ENCODE peak calls at places on chromosomes 1 and 21, in six cellular contexts. One of them, this sample, is unnamed.

GRCh38 chr1:232558974-232559373 is 71.0 kb downstream of the SIPA1L2 start:
- DNase-seq in prostate gland: no peak
- DNase-seq in stomach: no peak
- DNase-seq in endothelial cell of umbilical vein: peak; percentile 78
- DNase-seq in spleen: no peak
- DNase-seq in suprapubic skin: no peak
- DNase-seq in this sample: no peak

GRCh38 chr21:26756491-26757159 is 88.6 kb downstream of the ADAMTS1 start:
- DNase-seq in stomach: no peak
- DNase-seq in suprapubic skin: no peak
- DNase-seq in prostate gland: no peak
- DNase-seq in spleen: no peak
- DNase-seq in endothelial cell of umbilical vein: no peak
- DNase-seq in this sample: no peak

GRCh38 chr1:74161494-74161893 is 36.5 kb downstream of the LRRIQ3 start:
- DNase-seq in endothelial cell of umbilical vein: no peak
- DNase-seq in prostate gland: no peak
- DNase-seq in spleen: no peak
- DNase-seq in stomach: no peak
- DNase-seq in suprapubic skin: no peak
- DNase-seq in this sample: no peak

GRCh38 chr21:41612674-41613250 is 104.8 kb upstream of the TMPRSS2 start:
- DNase-seq in endothelial cell of umbilical vein: no peak
- DNase-seq in spleen: no peak
- DNase-seq in prostate gland: peak; percentile 93
- DNase-seq in suprapubic skin: peak; percentile 93
- DNase-seq in stomach: peak; percentile 65
- DNase-seq in this sample: peak; percentile 97

GRCh38 chr1:244302889-244303609 is 148.7 kb downstream of the ADSS2 start:
- DNase-seq in prostate gland: no peak
- DNase-seq in suprapubic skin: no peak
- DNase-seq in endothelial cell of umbilical vein: peak; percentile 53
- DNase-seq in stomach: no peak
- DNase-seq in spleen: no peak
- DNase-seq in this sample: no peak

GRCh38 chr1:109794319-109795132 is 30.8 kb upstream of the EPS8L3 start:
- DNase-seq in endothelial cell of umbilical vein: no peak
- DNase-seq in stomach: peak; percentile 47
- DNase-seq in spleen: no peak
- DNase-seq in prostate gland: no peak
- DNase-seq in suprapubic skin: peak; percentile 69
- DNase-seq in this sample: no peak

GRCh38 chr1:117147341-117147831 is 25.8 kb upstream of the TRIM45 start:
- DNase-seq in prostate gland: no peak
- DNase-seq in suprapubic skin: no peak
- DNase-seq in endothelial cell of umbilical vein: no peak
- DNase-seq in stomach: no peak
- DNase-seq in spleen: no peak
- DNase-seq in this sample: no peak

GRCh38 chr1:1428174-1428573 is 7.1 kb upstream of the ANKRD65 start:
- DNase-seq in suprapubic skin: no peak
- DNase-seq in endothelial cell of umbilical vein: no peak
- DNase-seq in stomach: no peak
- DNase-seq in prostate gland: no peak
- DNase-seq in spleen: peak; percentile 49
- DNase-seq in this sample: no peak

GRCh38 chr1:42439940-42440339 is 15.9 kb downstream of the ZMYND12 start:
- DNase-seq in prostate gland: no peak
- DNase-seq in spleen: no peak
- DNase-seq in stomach: no peak
- DNase-seq in endothelial cell of umbilical vein: peak; percentile 80
- DNase-seq in suprapubic skin: no peak
- DNase-seq in this sample: no peak

GRCh38 chr21:23401278-23401677 is 2206.0 kb downstream of the MRPL39 start:
- DNase-seq in prostate gland: no peak
- DNase-seq in suprapubic skin: no peak
- DNase-seq in stomach: no peak
- DNase-seq in endothelial cell of umbilical vein: peak; percentile 51
- DNase-seq in spleen: no peak
- DNase-seq in this sample: no peak

GRCh38 chr1:206725053-206725963 is 40.6 kb downstream of the MAPKAPK2 start:
- DNase-seq in endothelial cell of umbilical vein: peak; percentile 31
- DNase-seq in spleen: no peak
- DNase-seq in prostate gland: no peak
- DNase-seq in suprapubic skin: no peak
- DNase-seq in stomach: peak; percentile 53
- DNase-seq in this sample: no peak

GRCh38 chr1:212613440-212614335 is 5.1 kb downstream of the ATF3 start:
- DNase-seq in stomach: no peak
- DNase-seq in prostate gland: no peak
- DNase-seq in endothelial cell of umbilical vein: no peak
- DNase-seq in spleen: no peak
- DNase-seq in suprapubic skin: no peak
- DNase-seq in this sample: no peak

GRCh38 chr1:47722101-47722500 is 275.1 kb downstream of the TRABD2B start:
- DNase-seq in suprapubic skin: no peak
- DNase-seq in stomach: no peak
- DNase-seq in endothelial cell of umbilical vein: no peak
- DNase-seq in spleen: no peak
- DNase-seq in prostate gland: no peak
- DNase-seq in this sample: no peak

GRCh38 chr1:57158660-57159059 is 192.8 kb upstream of the C8B start:
- DNase-seq in stomach: no peak
- DNase-seq in suprapubic skin: no peak
- DNase-seq in prostate gland: no peak
- DNase-seq in spleen: no peak
- DNase-seq in endothelial cell of umbilical vein: no peak
- DNase-seq in this sample: no peak

GRCh38 chr1:30801826-30802198 is 44.2 kb upstream of the LAPTM5 start:
- DNase-seq in endothelial cell of umbilical vein: peak; percentile 59
- DNase-seq in stomach: peak; percentile 89
- DNase-seq in suprapubic skin: peak; percentile 94
- DNase-seq in spleen: peak; percentile 93
- DNase-seq in prostate gland: peak; percentile 73
- DNase-seq in this sample: no peak

GRCh38 chr1:207181838-207182237 is 77.8 kb downstream of the C4BPA start:
- DNase-seq in spleen: no peak
- DNase-seq in prostate gland: no peak
- DNase-seq in suprapubic skin: no peak
- DNase-seq in endothelial cell of umbilical vein: peak; percentile 23
- DNase-seq in stomach: no peak
- DNase-seq in this sample: no peak

GRCh38 chr1:226027861-226028260 is 28.7 kb upstream of the SDE2 start:
- DNase-seq in stomach: peak; percentile 29
- DNase-seq in spleen: no peak
- DNase-seq in prostate gland: no peak
- DNase-seq in endothelial cell of umbilical vein: no peak
- DNase-seq in suprapubic skin: no peak
- DNase-seq in this sample: no peak

GRCh38 chr1:50354813-50355212 is 68.4 kb downstream of the DMRTA2 start:
- DNase-seq in spleen: no peak
- DNase-seq in suprapubic skin: no peak
- DNase-seq in stomach: no peak
- DNase-seq in prostate gland: no peak
- DNase-seq in endothelial cell of umbilical vein: no peak
- DNase-seq in this sample: no peak

GRCh38 chr1:107575226-107575625 is 389.8 kb downstream of the VAV3 start:
- DNase-seq in stomach: no peak
- DNase-seq in suprapubic skin: no peak
- DNase-seq in spleen: no peak
- DNase-seq in endothelial cell of umbilical vein: no peak
- DNase-seq in prostate gland: no peak
- DNase-seq in this sample: no peak

GRCh38 chr21:25458484-25458883 is 148.8 kb downstream of the MRPL39 start:
- DNase-seq in spleen: no peak
- DNase-seq in stomach: no peak
- DNase-seq in suprapubic skin: no peak
- DNase-seq in prostate gland: no peak
- DNase-seq in endothelial cell of umbilical vein: no peak
- DNase-seq in this sample: no peak

GRCh38 chr1:202189012-202189790 is 4.4 kb upstream of the LGR6 start:
- DNase-seq in stomach: peak; percentile 82
- DNase-seq in spleen: peak; percentile 94
- DNase-seq in endothelial cell of umbilical vein: peak; percentile 33
- DNase-seq in suprapubic skin: peak; percentile 84
- DNase-seq in prostate gland: peak; percentile 62
- DNase-seq in this sample: no peak

GRCh38 chr1:2395245-2395644 is 3.6 kb downstream of the RER1 start:
- DNase-seq in spleen: no peak
- DNase-seq in prostate gland: no peak
- DNase-seq in endothelial cell of umbilical vein: no peak
- DNase-seq in suprapubic skin: no peak
- DNase-seq in stomach: no peak
- DNase-seq in this sample: no peak

GRCh38 chr1:205319081-205320018 is 2.2 kb downstream of the NUAK2 start:
- DNase-seq in spleen: peak; percentile 81
- DNase-seq in prostate gland: peak; percentile 88
- DNase-seq in stomach: peak; percentile 94
- DNase-seq in suprapubic skin: no peak
- DNase-seq in endothelial cell of umbilical vein: peak; percentile 57
- DNase-seq in this sample: no peak

GRCh38 chr1:158818991-158819405 is 12.2 kb upstream of the MNDA start:
- DNase-seq in endothelial cell of umbilical vein: no peak
- DNase-seq in spleen: no peak
- DNase-seq in suprapubic skin: no peak
- DNase-seq in stomach: no peak
- DNase-seq in prostate gland: no peak
- DNase-seq in this sample: no peak

GRCh38 chr1:247322849-247323586 is 8.6 kb downstream of the ZNF496 start:
- DNase-seq in stomach: no peak
- DNase-seq in suprapubic skin: no peak
- DNase-seq in spleen: no peak
- DNase-seq in endothelial cell of umbilical vein: no peak
- DNase-seq in prostate gland: no peak
- DNase-seq in this sample: no peak

GRCh38 chr1:20485527-20486456 is at the start of gene CAMK2N1:
- DNase-seq in stomach: peak; percentile 64
- DNase-seq in suprapubic skin: peak; percentile 87
- DNase-seq in endothelial cell of umbilical vein: peak; percentile 44
- DNase-seq in spleen: peak; percentile 87
- DNase-seq in prostate gland: peak; percentile 39
- DNase-seq in this sample: no peak

GRCh38 chr1:20486457-20487235 is 636 bp upstream of the CAMK2N1 start:
- DNase-seq in suprapubic skin: peak; percentile 86
- DNase-seq in spleen: no peak
- DNase-seq in stomach: peak; percentile 53
- DNase-seq in endothelial cell of umbilical vein: peak; percentile 42
- DNase-seq in prostate gland: peak; percentile 28
- DNase-seq in this sample: no peak

GRCh38 chr1:20484526-20485462 is 1.2 kb downstream of the CAMK2N1 start:
- DNase-seq in stomach: no peak
- DNase-seq in endothelial cell of umbilical vein: peak; percentile 43
- DNase-seq in suprapubic skin: no peak
- DNase-seq in spleen: no peak
- DNase-seq in prostate gland: no peak
- DNase-seq in this sample: no peak

GRCh38 chr1:20483833-20484525 is 2.0 kb downstream of the CAMK2N1 start:
- DNase-seq in stomach: no peak
- DNase-seq in prostate gland: no peak
- DNase-seq in suprapubic skin: no peak
- DNase-seq in endothelial cell of umbilical vein: peak; percentile 49
- DNase-seq in spleen: no peak
- DNase-seq in this sample: no peak

DNA sequence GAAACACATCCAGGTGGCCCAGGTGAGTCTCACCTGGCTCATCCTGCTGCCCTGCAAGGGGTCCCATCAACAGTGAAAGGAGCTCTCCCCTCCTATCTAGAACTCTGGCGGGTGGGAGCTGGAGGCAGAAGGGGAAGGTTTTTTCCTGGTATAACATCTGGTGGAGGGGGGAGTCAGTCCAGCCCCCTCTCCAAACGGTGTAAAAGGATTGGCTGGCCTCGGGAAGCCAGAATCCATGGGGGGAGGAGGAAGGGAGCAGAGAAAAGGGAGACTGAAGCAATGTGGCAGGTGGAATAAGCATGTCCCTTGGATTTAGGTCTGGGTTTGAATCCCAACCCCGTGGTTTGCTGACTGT is 1.2 kb upstream of the CAMK2N1 start:
- DNase-seq in spleen: no peak
- DNase-seq in suprapubic skin: no peak
- DNase-seq in endothelial cell of umbilical vein: no peak
- DNase-seq in prostate gland: no peak
- DNase-seq in stomach: no peak
- DNase-seq in this sample: no peak
- H3K4me3 ChIP-seq in spleen: peak overlapping the region; percentile 35
- H3K4me3 ChIP-seq in suprapubic skin: peak overlapping the region; percentile 57
- H3K4me3 ChIP-seq in endothelial cell of umbilical vein: no peak overlapping the region
- H3K4me3 ChIP-seq in prostate gland: no peak overlapping the region
- H3K4me3 ChIP-seq in stomach: peak overlapping the region; percentile 68
- H3K4me3 ChIP-seq in this sample: peak overlapping the region; percentile 79

DNA sequence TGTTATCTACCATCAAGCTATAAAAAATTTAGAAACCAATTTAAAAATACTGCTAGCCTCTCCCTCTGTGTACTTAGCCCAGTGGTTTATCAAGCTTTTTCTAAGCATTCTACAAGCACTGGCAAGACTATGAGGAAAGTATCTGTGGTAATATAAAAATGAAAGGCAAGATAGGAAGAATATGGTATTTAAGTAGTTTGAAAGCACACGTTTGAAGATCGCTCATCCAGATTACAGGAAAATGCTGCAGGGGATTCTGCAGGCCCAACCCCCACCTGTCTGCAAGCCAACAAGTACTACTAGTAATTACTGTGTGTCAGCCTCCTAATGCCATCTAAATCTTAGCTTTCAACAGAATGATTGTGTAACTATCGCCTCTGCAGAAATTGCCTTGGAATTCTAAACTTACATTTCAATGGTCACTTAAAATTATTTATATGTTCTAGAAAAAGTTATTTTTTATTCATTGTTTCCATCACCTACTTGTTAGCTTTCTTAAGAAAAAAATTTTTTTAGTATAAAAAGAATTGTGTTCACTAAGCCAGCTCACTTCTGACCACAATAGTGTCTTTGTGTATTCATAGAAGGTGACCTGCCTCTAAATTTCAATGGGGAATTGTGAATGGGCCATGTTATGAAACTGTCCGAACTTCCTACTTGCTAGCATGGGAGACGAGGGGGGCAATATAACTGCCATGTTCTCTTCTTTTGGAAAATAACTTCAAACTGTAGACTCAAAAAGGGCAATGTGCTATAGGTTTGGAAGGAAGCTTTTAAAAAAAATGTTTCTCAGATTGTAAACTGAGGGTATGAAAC is 8.4 kb downstream of the ERRFI1 start:
- DNase-seq in prostate gland: peak; percentile 59
- DNase-seq in suprapubic skin: no peak
- DNase-seq in spleen: no peak
- DNase-seq in stomach: no peak
- DNase-seq in endothelial cell of umbilical vein: no peak
- DNase-seq in this sample: no peak
- TF ChIP-seq POLR2A in prostate gland: peak; percentile 15
- TF ChIP-seq POLR2A in suprapubic skin: no peak
- TF ChIP-seq POLR2A in spleen: no peak
- TF ChIP-seq POLR2A in stomach: no peak
- TF ChIP-seq POLR2A in endothelial cell of umbilical vein: no peak
- TF ChIP-seq POLR2A in this sample: no peak

GRCh38 chr1:204032642-204033235 is 40.2 kb upstream of the SOX13 start:
- DNase-seq in endothelial cell of umbilical vein: no peak
- DNase-seq in stomach: no peak
- DNase-seq in suprapubic skin: no peak
- DNase-seq in spleen: no peak
- DNase-seq in prostate gland: no peak
- DNase-seq in this sample: no peak
- TF ChIP-seq POLR2AphosphoS5 in endothelial cell of umbilical vein: no peak
- TF ChIP-seq POLR2AphosphoS5 in stomach: no peak
- TF ChIP-seq POLR2AphosphoS5 in suprapubic skin: no peak
- TF ChIP-seq POLR2AphosphoS5 in spleen: no peak
- TF ChIP-seq POLR2AphosphoS5 in prostate gland: no peak
- TF ChIP-seq POLR2AphosphoS5 in this sample: no peak

GRCh38 chr1:105399718-105400117 is 1650.0 kb downstream of the AMY1C start:
- DNase-seq in stomach: no peak
- DNase-seq in endothelial cell of umbilical vein: no peak
- DNase-seq in spleen: no peak
- DNase-seq in suprapubic skin: no peak
- DNase-seq in prostate gland: no peak
- DNase-seq in this sample: no peak
- H3K4me3 ChIP-seq in stomach: no peak overlapping the region
- H3K4me3 ChIP-seq in endothelial cell of umbilical vein: no peak overlapping the region
- H3K4me3 ChIP-seq in spleen: no peak overlapping the region
- H3K4me3 ChIP-seq in suprapubic skin: no peak overlapping the region
- H3K4me3 ChIP-seq in prostate gland: no peak overlapping the region
- H3K4me3 ChIP-seq in this sample: no peak overlapping the region

This sample was measured in vagina.